ENCODE peak calls at places on chromosomes 16 and 17, in nine cellular contexts. D is lower lobe of right lung, U is left ventricle myocardium inferior, Q is H1, T is kidney, E is body of pancreas, V is heart left ventricle, X is transverse colon, O is spleen. K is an unnamed sample.

GRCh38 chr17:59838196-59838911 is 54.4 kb downstream of the TUBD1 start:
- DNase-seq in D (no peak), E (peak; percentile 40), V (no peak), X (no peak), Q (no peak), O (no peak), U (no peak), T (peak; percentile 24), K (no peak)

GRCh38 chr16:87487361-87487924 is 5.4 kb downstream of the ZCCHC14 start:
- DNase-seq in D (peak; percentile 77), X (peak; percentile 85), T (peak; percentile 86), O (no peak), U (peak; percentile 39), Q (peak; percentile 72), E (peak; percentile 91), V (peak; percentile 60), K (peak; percentile 85)

GRCh38 chr16:3785413-3785812 is 68.1 kb upstream of the TRAP1 start:
- DNase-seq in O (no peak), X (no peak), T (no peak), E (no peak), Q (no peak), V (no peak), D (no peak), U (no peak), K (no peak)

GRCh38 chr16:4679156-4679853 is 14.1 kb upstream of the NUDT16L1 start:
- DNase-seq in V (peak; percentile 71), T (no peak), U (peak; percentile 49), Q (no peak), D (peak; percentile 75), O (peak; percentile 79), E (peak; percentile 43), X (peak; percentile 67), K (no peak)

GRCh38 chr17:68383443-68384321 is 73.6 kb downstream of the WIPI1 start:
- DNase-seq in X (no peak), U (no peak), E (no peak), V (peak; percentile 42), T (no peak), D (peak; percentile 57), O (no peak), Q (no peak), K (peak; percentile 71)

GRCh38 chr16:73434621-73435020 is 386.7 kb upstream of the ZFHX3 start:
- DNase-seq in U (no peak), Q (no peak), D (no peak), V (no peak), O (no peak), E (no peak), T (no peak), X (no peak), K (no peak)

GRCh38 chr16:3149193-3149530 is 14.3 kb downstream of the ZNF213 start:
- DNase-seq in D (no peak), V (no peak), Q (no peak), U (no peak), O (peak; percentile 67), X (no peak), T (peak; percentile 77), E (no peak), K (no peak)

GRCh38 chr17:29589524-29590260 is at the start of gene GIT1:
- DNase-seq in X (peak; percentile 90), U (peak; percentile 89), D (peak; percentile 90), T (peak; percentile 93), O (peak; percentile 97), V (peak; percentile 93), E (peak; percentile 92), Q (peak; percentile 87), K (peak; percentile 92)

DNA sequence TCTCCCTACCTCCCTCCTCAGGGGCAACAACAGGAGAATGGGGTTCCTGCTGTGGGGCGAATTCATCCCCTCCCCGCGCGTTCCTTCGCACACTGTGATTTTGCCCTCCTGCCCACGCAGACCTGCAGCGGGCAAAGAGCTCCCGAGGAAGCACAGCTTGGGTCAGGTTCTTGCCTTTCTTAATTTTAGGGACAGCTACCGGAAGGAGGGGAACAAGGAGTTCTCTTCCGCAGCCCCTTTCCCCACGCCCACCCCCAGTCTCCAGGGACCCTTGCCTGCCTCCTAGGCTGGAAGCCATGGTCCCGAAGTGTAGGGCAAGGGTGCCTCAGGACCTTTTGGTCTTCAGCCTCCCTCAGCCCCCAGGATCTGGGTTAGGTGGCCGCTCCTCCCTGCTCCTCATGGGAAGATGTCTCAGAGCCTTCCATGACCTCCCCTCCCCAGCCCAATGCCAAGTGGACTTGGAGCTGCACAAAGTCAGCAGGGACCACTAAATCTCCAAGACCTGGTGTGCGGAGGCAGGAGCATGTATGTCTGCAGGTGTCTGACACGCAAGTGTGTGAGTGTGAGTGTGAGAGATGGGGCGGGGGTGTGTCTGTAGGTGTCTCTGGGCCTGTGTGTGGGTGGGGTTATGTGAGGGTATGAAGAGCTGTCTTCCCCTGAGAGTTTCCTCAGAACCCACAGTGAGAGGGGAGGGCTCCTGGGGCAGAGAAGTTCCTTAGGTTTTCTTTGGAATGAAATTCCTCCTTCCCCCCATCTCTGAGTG is 5.9 kb upstream of the LASP1NB start:
- DNase-seq in U (no peak), T (peak; percentile 46), V (no peak), Q (no peak), E (no peak), O (peak; percentile 40), D (no peak), X (no peak), K (peak; percentile 30)
- H3K27ac ChIP-seq in U (peak overlapping the region; percentile 82), T (no peak overlapping the region), V (peak overlapping the region; percentile 68), Q (no peak overlapping the region), E (no peak overlapping the region), O (peak overlapping the region; percentile 49), D (no peak overlapping the region), X (no peak overlapping the region), K (no peak overlapping the region)

GRCh38 chr17:57424273-57424672 is 167.9 kb downstream of the MSI2 start:
- DNase-seq in O (peak; percentile 18), V (no peak), Q (no peak), D (no peak), T (no peak), E (no peak), X (no peak), U (no peak), K (no peak)

GRCh38 chr17:57423541-57423940 is 167.2 kb downstream of the MSI2 start:
- DNase-seq in D (no peak), O (no peak), Q (no peak), E (no peak), V (no peak), X (no peak), T (no peak), U (no peak), K (no peak)

GRCh38 chr17:57424777-57425188 is 168.5 kb downstream of the MSI2 start:
- DNase-seq in X (peak; percentile 81), Q (no peak), O (peak; percentile 28), T (no peak), E (no peak), V (no peak), D (no peak), U (no peak), K (peak; percentile 34)

GRCh38 chr17:57422574-57423164 is 166.3 kb downstream of the MSI2 start:
- DNase-seq in O (no peak), V (peak; percentile 62), T (no peak), D (no peak), U (peak; percentile 30), E (no peak), X (no peak), Q (no peak), K (no peak)

GRCh38 chr17:57425903-57426574 is 169.7 kb downstream of the MSI2 start:
- DNase-seq in Q (no peak), D (no peak), O (no peak), E (no peak), X (no peak), T (no peak), U (no peak), V (no peak), K (no peak)
- TF ChIP-seq CTCF in Q (no peak), D (no peak), O (no peak), E (no peak), X (no peak), T (no peak), U (no peak), V (no peak), K (no peak)

DNA sequence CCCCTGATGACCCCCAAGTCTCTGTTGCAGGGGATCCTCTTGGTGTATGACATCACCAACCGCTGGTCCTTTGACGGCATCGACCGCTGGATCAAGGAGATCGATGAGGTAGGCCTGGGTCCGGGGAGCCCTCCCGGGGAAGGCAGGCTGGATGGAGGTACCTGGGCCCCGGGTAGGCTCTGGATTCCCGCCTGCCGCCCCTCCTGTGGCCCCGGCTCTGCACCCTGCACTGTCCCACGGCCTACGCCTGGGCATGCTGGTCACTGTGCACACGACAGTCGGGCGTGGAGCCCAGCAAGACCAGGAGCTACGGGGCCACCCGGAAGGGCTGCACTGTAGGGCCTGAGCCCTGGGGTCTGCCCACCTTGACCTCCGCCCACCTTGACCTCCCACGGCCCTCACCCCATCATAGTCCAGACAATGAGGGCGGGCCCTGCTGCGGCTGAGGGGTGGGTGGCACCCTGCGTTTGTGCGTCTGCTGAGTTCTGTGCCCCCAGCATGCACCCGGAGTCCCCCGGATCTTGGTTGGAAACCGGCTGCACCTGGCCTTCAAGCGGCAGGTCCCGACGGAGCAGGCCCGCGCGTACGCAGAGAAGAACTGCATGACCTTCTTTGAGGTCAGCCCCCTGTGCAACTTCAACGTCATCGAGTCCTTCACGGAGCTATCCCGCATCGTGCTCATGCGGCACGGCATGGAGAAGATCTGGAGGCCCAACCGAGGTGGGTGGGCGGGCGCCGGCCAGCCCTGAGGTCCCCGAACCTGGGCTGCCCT is 5.2 kb upstream of the WFIKKN1 start:
- DNase-seq in O (no peak), T (no peak), U (no peak), D (no peak), X (no peak), E (no peak), Q (no peak), V (no peak), K (no peak)
- H3K4me1 ChIP-seq in O (peaks cover 7% of the 10 kb centered on the region), T (peaks cover 12% of the 10 kb centered on the region), U (peaks cover 17% of the 10 kb centered on the region), D (peaks cover 54% of the 10 kb centered on the region), X (peaks cover 4% of the 10 kb centered on the region), E (peaks cover 6% of the 10 kb centered on the region), Q (peaks cover 22% of the 10 kb centered on the region), V (peaks cover 17% of the 10 kb centered on the region), K (peaks cover 21% of the 10 kb centered on the region)

DNA sequence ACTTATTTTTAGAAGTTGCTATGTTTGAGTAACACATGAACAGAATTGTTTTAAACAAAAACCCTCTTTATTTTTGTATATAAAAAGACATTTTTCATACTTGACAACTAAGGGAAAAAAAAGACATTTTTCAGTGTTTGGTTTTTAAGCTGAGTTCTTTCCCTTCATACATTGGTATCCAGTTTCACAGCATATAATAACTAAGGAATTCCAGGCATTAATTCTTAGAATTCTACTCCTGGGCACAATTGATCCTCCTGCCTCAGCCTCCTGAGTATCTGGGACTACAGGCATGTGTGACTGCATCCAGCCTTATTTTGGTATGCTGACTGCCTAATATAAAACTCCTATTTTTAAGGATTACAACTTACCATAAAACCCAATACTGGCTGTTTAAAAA is 8.4 kb downstream of the FBXO47 start:
- DNase-seq in E (no peak), O (no peak), V (no peak), T (no peak), D (no peak), X (no peak), U (no peak), Q (no peak), K (no peak)
- H3K27ac ChIP-seq in E (no peak overlapping the region), O (no peak overlapping the region), V (no peak overlapping the region), T (no peak overlapping the region), D (no peak overlapping the region), X (no peak overlapping the region), U (no peak overlapping the region), Q (no peak overlapping the region), K (no peak overlapping the region)

GRCh38 chr17:56868716-56869115 is 34.8 kb downstream of the DGKE start:
- DNase-seq in E (no peak), Q (no peak), O (no peak), V (no peak), D (no peak), T (no peak), U (no peak), X (no peak), K (no peak)
- TF ChIP-seq CTCF in E (no peak), Q (no peak), O (no peak), V (no peak), D (no peak), T (no peak), U (no peak), X (no peak), K (no peak)